ENCODE peak calls at places on chromosomes 12 and 14, in five cellular contexts. L is endodermal cell, H is mesothelial cell of epicardium, V is GM23338, W is endothelial cell. N is an unnamed sample.

GRCh38 chr14:35986219-35986573 is 160.1 kb downstream of the BRMS1L start:
- DNase-seq in L (no peak), H (no peak), V (no peak), W (no peak), N (no peak)

GRCh38 chr12:46523446-46523845 is 150.9 kb upstream of the SLC38A2 start:
- DNase-seq in L (no peak), H (no peak), V (no peak), W (no peak), N (no peak)

GRCh38 chr14:67622675-67623074 is 3.0 kb downstream of the ARG2 start:
- DNase-seq in L (peak; percentile 78), H (no peak), V (peak; percentile 77), W (peak; percentile 54), N (no peak)

GRCh38 chr14:71403673-71404072 is 496.4 kb downstream of the PCNX1 start:
- DNase-seq in L (no peak), H (no peak), V (peak; percentile 38), W (peak; percentile 6), N (no peak)

GRCh38 chr14:96830946-96831345 is 33.8 kb downstream of the VRK1 start:
- DNase-seq in L (no peak), H (no peak), V (no peak), W (no peak), N (no peak)

GRCh38 chr14:77031680-77032482 is 3.4 kb upstream of the IRF2BPL start:
- DNase-seq in L (no peak), H (no peak), V (no peak), W (no peak), N (no peak)

GRCh38 chr12:24752763-24753462 is 196.0 kb downstream of the BCAT1 start:
- DNase-seq in L (no peak), H (no peak), V (no peak), W (no peak), N (no peak)

GRCh38 chr12:112121780-112122565 is 3.4 kb upstream of the TRAFD1 start:
- DNase-seq in L (peak; percentile 70), H (no peak), V (peak; percentile 31), W (no peak), N (no peak)

GRCh38 chr14:70655110-70655826 is 13.6 kb downstream of the TTC9 start:
- DNase-seq in L (peak; percentile 68), H (no peak), V (peak; percentile 91), W (peak; percentile 70), N (peak; percentile 48)

GRCh38 chr14:69660344-69661193 is 49.2 kb downstream of the SUSD6 start:
- DNase-seq in L (no peak), H (no peak), V (no peak), W (no peak), N (no peak)

GRCh38 chr12:22361785-22362184 is 27.3 kb upstream of the ST8SIA1 start:
- DNase-seq in L (peak; percentile 94), H (no peak), V (peak; percentile 65), W (no peak), N (no peak)

GRCh38 chr12:113056631-113057488 is at the start of gene DTX1:
- DNase-seq in L (no peak), H (no peak), V (peak; percentile 48), W (no peak), N (no peak)

GRCh38 chr14:55977346-55977745 is 140.9 kb upstream of the PELI2 start:
- DNase-seq in L (no peak), H (no peak), V (no peak), W (no peak), N (no peak)

GRCh38 chr12:102462803-102463499 is 17.4 kb downstream of the IGF1 start:
- DNase-seq in L (no peak), H (no peak), V (no peak), W (no peak), N (no peak)

GRCh38 chr14:94045563-94046345 is 19.6 kb downstream of the OTUB2 start:
- DNase-seq in L (peak; percentile 17), H (no peak), V (no peak), W (no peak), N (no peak)

GRCh38 chr14:58641509-58641908 is 3.7 kb downstream of the DACT1 start:
- DNase-seq in L (no peak), H (no peak), V (no peak), W (no peak), N (no peak)

GRCh38 chr12:108119126-108119973 is 9.7 kb upstream of the WSCD2 start:
- DNase-seq in L (no peak), H (no peak), V (no peak), W (no peak), N (no peak)

GRCh38 chr12:78146365-78146772 is 315.7 kb downstream of the NAV3 start:
- DNase-seq in L (no peak), H (no peak), V (peak; percentile 63), W (no peak), N (no peak)

GRCh38 chr12:64258576-64258975 is 36.5 kb upstream of the KICS2 start:
- DNase-seq in L (no peak), H (no peak), V (peak; percentile 20), W (no peak), N (no peak)

GRCh38 chr12:68306564-68306963 is 25.6 kb downstream of the MDM1 start:
- DNase-seq in L (no peak), H (no peak), V (no peak), W (no peak), N (no peak)

GRCh38 chr12:114676142-114676741 is 7.7 kb downstream of the TBX3 start:
- DNase-seq in L (peak; percentile 69), H (no peak), V (peak; percentile 24), W (no peak), N (no peak)

GRCh38 chr14:92514844-92515509 is 1.4 kb downstream of the RIN3 start:
- DNase-seq in L (no peak), H (no peak), V (no peak), W (no peak), N (no peak)

GRCh38 chr12:121793501-121793835 is at the start of gene RHOF:
- DNase-seq in L (no peak), H (no peak), V (peak; percentile 83), W (peak; percentile 48), N (no peak)

GRCh38 chr12:93848453-93849120 is 171.4 kb downstream of the CRADD start:
- DNase-seq in L (no peak), H (no peak), V (no peak), W (no peak), N (no peak)

GRCh38 chr14:36655963-36656768 is 5.5 kb upstream of the PAX9 start:
- DNase-seq in L (peak; percentile 94), H (no peak), V (peak; percentile 91), W (peak; percentile 75), N (no peak)

GRCh38 chr14:79986251-79986650 is 225.1 kb downstream of the DIO2 start:
- DNase-seq in L (no peak), H (no peak), V (no peak), W (no peak), N (no peak)

GRCh38 chr14:53845813-53846693 is 110.6 kb downstream of the BMP4 start:
- DNase-seq in L (no peak), H (no peak), V (no peak), W (no peak), N (no peak)

GRCh38 chr12:29149691-29150382 is 759 bp downstream of the FAR2 start:
- DNase-seq in L (peak; percentile 82), H (no peak), V (peak; percentile 47), W (no peak), N (no peak)

GRCh38 chr12:109645194-109645593 is 68.4 kb upstream of the FAM222A start:
- DNase-seq in L (no peak), H (no peak), V (no peak), W (no peak), N (no peak)

GRCh38 chr14:99628832-99629618 is 15.9 kb upstream of the HHIPL1 start:
- DNase-seq in L (peak; percentile 95), H (peak; percentile 65), V (peak; percentile 86), W (peak; percentile 82), N (peak; percentile 37)

GRCh38 chr12:11822071-11822818 is 172.8 kb downstream of the ETV6 start:
- DNase-seq in L (no peak), H (no peak), V (no peak), W (no peak), N (peak; percentile 48)

GRCh38 chr12:13980548-13981295 is 680 bp downstream of the GRIN2B start:
- DNase-seq in L (peak; percentile 77), H (no peak), V (peak; percentile 60), W (peak; percentile 38), N (no peak)

GRCh38 chr12:49891476-49891875 is 12.2 kb downstream of the FAIM2 start:
- DNase-seq in L (no peak), H (no peak), V (no peak), W (no peak), N (no peak)

GRCh38 chr12:27785882-27786570 is 6.0 kb upstream of the MANSC4 start:
- DNase-seq in L (no peak), H (no peak), V (no peak), W (no peak), N (no peak)

GRCh38 chr12:37666069-37666781 is 650.3 kb upstream of the ALG10B start:
- DNase-seq in L (no peak), H (no peak), V (no peak), W (no peak), N (no peak)

GRCh38 chr12:76346798-76347420 is 1.3 kb downstream of the BBS10 start:
- DNase-seq in L (no peak), H (no peak), V (no peak), W (no peak), N (no peak)
- TF ChIP-seq CTCF in L (peak; percentile 39), H (no peak), V (peak; percentile 48), W (no peak), N (no peak)

GRCh38 chr12:100926669-100927248 is 132.2 kb downstream of the ANO4 start:
- DNase-seq in L (peak; percentile 94), H (no peak), V (peak; percentile 94), W (peak; percentile 33), N (no peak)
- TF ChIP-seq CTCF in L (peak; percentile 84), H (no peak), V (peak; percentile 87), W (no peak), N (no peak)

DNA sequence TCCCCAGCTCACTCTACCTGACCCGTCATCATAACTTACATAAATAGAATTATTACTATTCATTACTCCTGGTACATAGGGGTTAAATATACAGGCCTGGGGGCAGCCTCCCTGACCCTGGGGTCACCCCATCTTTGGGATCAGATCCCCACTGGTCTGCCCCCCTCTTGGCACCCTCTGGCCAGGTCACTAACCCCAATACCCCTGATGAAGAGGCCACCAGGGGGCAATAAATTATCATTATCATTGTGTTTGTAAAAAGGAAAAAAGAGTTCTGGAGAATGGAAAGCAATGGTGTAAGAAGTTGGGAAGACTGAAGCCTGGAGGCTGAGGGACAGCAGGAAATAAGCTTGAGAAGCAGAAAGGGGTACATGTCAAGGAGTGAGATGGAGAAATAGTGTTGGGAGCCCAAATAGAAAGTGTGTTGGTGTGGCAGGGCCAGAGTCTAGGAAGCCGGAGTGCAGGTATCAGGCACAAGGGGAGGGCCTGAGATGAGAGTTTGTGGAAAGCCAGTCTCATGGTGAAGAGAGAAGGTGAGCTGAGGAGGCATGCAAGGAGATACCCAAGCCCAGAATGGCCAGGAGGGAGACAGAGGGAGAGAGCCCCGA is 6.1 kb upstream of the AAAS start:
- DNase-seq in L (no peak), H (no peak), V (peak; percentile 47), W (no peak), N (no peak)
- TF ChIP-seq CTCF in L (peak; percentile 45), H (peak; percentile 21), V (peak; percentile 38), W (peak; percentile 33), N (no peak)

GRCh38 chr14:23729720-23730387 is 93.7 kb downstream of the DHRS2 start:
- DNase-seq in L (peak; percentile 58), H (no peak), V (peak; percentile 53), W (no peak), N (no peak)
- TF ChIP-seq CTCF in L (peak; percentile 46), H (no peak), V (peak; percentile 14), W (no peak), N (no peak)

GRCh38 chr12:98453070-98453469 is 62.3 kb upstream of the TMPO start:
- DNase-seq in L (no peak), H (no peak), V (no peak), W (no peak), N (no peak)
- TF ChIP-seq CTCF in L (no peak), H (no peak), V (no peak), W (no peak), N (no peak)

GRCh38 chr14:90774316-90774715 is 41.9 kb downstream of the TTC7B start:
- DNase-seq in L (no peak), H (no peak), V (no peak), W (no peak), N (no peak)
- TF ChIP-seq CTCF in L (no peak), H (no peak), V (no peak), W (no peak), N (no peak)

N was measured in activated B cell treated with CpG ODN at 0.5 μM for 24 hours.